ENCODE peak calls at places on chromosomes 2 and 18, in ten cellular contexts. One of them, this sample, is unnamed.

GRCh38 chr2:64423303-64423702 is 30.7 kb upstream of the LGALSL start:
- DNase-seq in transverse colon: no peak
- DNase-seq in ovary: no peak
- DNase-seq in Peyer's patch: no peak
- DNase-seq in A549: no peak
- DNase-seq in spleen: no peak
- DNase-seq in thyroid gland: peak; percentile 27
- DNase-seq in heart left ventricle: no peak
- DNase-seq in IMR-90: no peak
- DNase-seq in tibial nerve: no peak
- DNase-seq in this sample: no peak

GRCh38 chr2:96848264-96848663 is 4.4 kb upstream of the ANKRD23 start:
- DNase-seq in transverse colon: no peak
- DNase-seq in ovary: no peak
- DNase-seq in Peyer's patch: no peak
- DNase-seq in A549: no peak
- DNase-seq in spleen: no peak
- DNase-seq in thyroid gland: no peak
- DNase-seq in heart left ventricle: no peak
- DNase-seq in IMR-90: no peak
- DNase-seq in tibial nerve: no peak
- DNase-seq in this sample: no peak

GRCh38 chr2:53130441-53130943 is 637.1 kb upstream of the CHAC2 start:
- DNase-seq in transverse colon: no peak
- DNase-seq in ovary: no peak
- DNase-seq in Peyer's patch: no peak
- DNase-seq in A549: no peak
- DNase-seq in spleen: no peak
- DNase-seq in thyroid gland: no peak
- DNase-seq in heart left ventricle: no peak
- DNase-seq in IMR-90: peak; percentile 45
- DNase-seq in tibial nerve: no peak
- DNase-seq in this sample: no peak

GRCh38 chr18:77062518-77063003 is 70.0 kb downstream of the MBP start:
- DNase-seq in transverse colon: no peak
- DNase-seq in ovary: no peak
- DNase-seq in Peyer's patch: peak; percentile 79
- DNase-seq in A549: no peak
- DNase-seq in spleen: no peak
- DNase-seq in thyroid gland: peak; percentile 37
- DNase-seq in heart left ventricle: no peak
- DNase-seq in IMR-90: peak; percentile 48
- DNase-seq in tibial nerve: no peak
- DNase-seq in this sample: no peak

GRCh38 chr2:118791511-118791910 is 55.9 kb downstream of the EN1 start:
- DNase-seq in transverse colon: no peak
- DNase-seq in ovary: no peak
- DNase-seq in Peyer's patch: no peak
- DNase-seq in A549: no peak
- DNase-seq in spleen: no peak
- DNase-seq in thyroid gland: no peak
- DNase-seq in heart left ventricle: no peak
- DNase-seq in IMR-90: no peak
- DNase-seq in tibial nerve: no peak
- DNase-seq in this sample: no peak

GRCh38 chr2:239400000-239400831 is 604 bp downstream of the HDAC4 start:
- DNase-seq in transverse colon: peak; percentile 37
- DNase-seq in ovary: no peak
- DNase-seq in Peyer's patch: no peak
- DNase-seq in A549: peak; percentile 7
- DNase-seq in spleen: peak; percentile 89
- DNase-seq in thyroid gland: no peak
- DNase-seq in heart left ventricle: no peak
- DNase-seq in IMR-90: peak; percentile 36
- DNase-seq in tibial nerve: no peak
- DNase-seq in this sample: peak; percentile 26

GRCh38 chr18:22066083-22066485 is 103.3 kb upstream of the GATA6 start:
- DNase-seq in transverse colon: no peak
- DNase-seq in ovary: no peak
- DNase-seq in Peyer's patch: no peak
- DNase-seq in A549: no peak
- DNase-seq in spleen: peak; percentile 21
- DNase-seq in thyroid gland: no peak
- DNase-seq in heart left ventricle: no peak
- DNase-seq in IMR-90: no peak
- DNase-seq in tibial nerve: no peak
- DNase-seq in this sample: no peak

GRCh38 chr2:64214281-64215115 is 70.3 kb upstream of the PELI1 start:
- DNase-seq in transverse colon: peak; percentile 40
- DNase-seq in ovary: no peak
- DNase-seq in Peyer's patch: peak; percentile 40
- DNase-seq in A549: no peak
- DNase-seq in spleen: no peak
- DNase-seq in thyroid gland: no peak
- DNase-seq in heart left ventricle: peak; percentile 44
- DNase-seq in IMR-90: no peak
- DNase-seq in tibial nerve: no peak
- DNase-seq in this sample: peak; percentile 38

GRCh38 chr18:11008544-11008943 is 140.8 kb downstream of the PIEZO2 start:
- DNase-seq in transverse colon: no peak
- DNase-seq in ovary: no peak
- DNase-seq in Peyer's patch: no peak
- DNase-seq in A549: no peak
- DNase-seq in spleen: no peak
- DNase-seq in thyroid gland: no peak
- DNase-seq in heart left ventricle: no peak
- DNase-seq in IMR-90: no peak
- DNase-seq in tibial nerve: no peak
- DNase-seq in this sample: no peak

GRCh38 chr18:11002796-11003195 is 146.6 kb downstream of the PIEZO2 start:
- DNase-seq in transverse colon: no peak
- DNase-seq in ovary: no peak
- DNase-seq in Peyer's patch: no peak
- DNase-seq in A549: no peak
- DNase-seq in spleen: no peak
- DNase-seq in thyroid gland: no peak
- DNase-seq in heart left ventricle: no peak
- DNase-seq in IMR-90: no peak
- DNase-seq in tibial nerve: no peak
- DNase-seq in this sample: no peak

GRCh38 chr18:11004951-11005350 is 144.4 kb downstream of the PIEZO2 start:
- DNase-seq in transverse colon: no peak
- DNase-seq in ovary: no peak
- DNase-seq in Peyer's patch: no peak
- DNase-seq in A549: no peak
- DNase-seq in spleen: no peak
- DNase-seq in thyroid gland: no peak
- DNase-seq in heart left ventricle: no peak
- DNase-seq in IMR-90: no peak
- DNase-seq in tibial nerve: no peak
- DNase-seq in this sample: no peak

GRCh38 chr18:11004294-11004693 is 145.1 kb downstream of the PIEZO2 start:
- DNase-seq in transverse colon: no peak
- DNase-seq in ovary: no peak
- DNase-seq in Peyer's patch: no peak
- DNase-seq in A549: no peak
- DNase-seq in spleen: no peak
- DNase-seq in thyroid gland: no peak
- DNase-seq in heart left ventricle: no peak
- DNase-seq in IMR-90: peak; percentile 72
- DNase-seq in tibial nerve: no peak
- DNase-seq in this sample: no peak

DNA sequence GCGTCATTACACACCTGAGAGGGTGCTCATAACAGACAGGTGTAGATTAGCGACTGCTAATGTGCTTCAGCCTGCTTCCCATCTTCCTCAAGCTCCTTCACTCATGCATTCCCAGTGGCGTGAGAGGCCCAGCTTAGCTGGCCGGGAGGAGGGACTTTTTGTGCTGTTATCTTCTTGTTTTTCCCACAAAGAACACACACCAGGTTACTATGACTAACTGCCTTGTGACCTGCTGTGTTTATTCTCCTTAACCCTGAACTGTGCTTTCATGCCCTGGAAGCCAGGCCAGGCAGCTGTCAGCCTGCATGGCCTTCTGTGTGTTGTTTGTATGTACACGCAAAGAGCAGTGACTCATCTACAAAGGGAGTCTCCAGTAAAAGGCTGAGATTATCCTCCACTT is 143.8 kb downstream of the PIEZO2 start:
- DNase-seq in transverse colon: peak; percentile 16
- DNase-seq in ovary: peak; percentile 80
- DNase-seq in Peyer's patch: no peak
- DNase-seq in A549: peak; percentile 4
- DNase-seq in spleen: no peak
- DNase-seq in thyroid gland: no peak
- DNase-seq in heart left ventricle: no peak
- DNase-seq in IMR-90: peak; percentile 99
- DNase-seq in tibial nerve: no peak
- DNase-seq in this sample: no peak
- TF ChIP-seq POLR2A in transverse colon: no peak
- TF ChIP-seq POLR2A in ovary: no peak
- TF ChIP-seq POLR2A in Peyer's patch: no peak
- TF ChIP-seq POLR2A in A549: no peak
- TF ChIP-seq POLR2A in spleen: no peak
- TF ChIP-seq POLR2A in thyroid gland: no peak
- TF ChIP-seq POLR2A in heart left ventricle: no peak
- TF ChIP-seq POLR2A in IMR-90: no peak
- TF ChIP-seq POLR2A in tibial nerve: no peak
- TF ChIP-seq POLR2A in this sample: no peak

GRCh38 chr2:101829429-101829828 is 131.9 kb downstream of the MAP4K4 start:
- DNase-seq in transverse colon: no peak
- DNase-seq in ovary: no peak
- DNase-seq in Peyer's patch: no peak
- DNase-seq in A549: no peak
- DNase-seq in spleen: no peak
- DNase-seq in thyroid gland: no peak
- DNase-seq in heart left ventricle: no peak
- DNase-seq in IMR-90: no peak
- DNase-seq in tibial nerve: no peak
- DNase-seq in this sample: no peak

GRCh38 chr2:101830555-101830954 is 133.0 kb downstream of the MAP4K4 start:
- DNase-seq in transverse colon: no peak
- DNase-seq in ovary: no peak
- DNase-seq in Peyer's patch: no peak
- DNase-seq in A549: no peak
- DNase-seq in spleen: no peak
- DNase-seq in thyroid gland: no peak
- DNase-seq in heart left ventricle: no peak
- DNase-seq in IMR-90: peak; percentile 91
- DNase-seq in tibial nerve: no peak
- DNase-seq in this sample: no peak

GRCh38 chr2:101830146-101830545 is 132.6 kb downstream of the MAP4K4 start:
- DNase-seq in transverse colon: no peak
- DNase-seq in ovary: no peak
- DNase-seq in Peyer's patch: no peak
- DNase-seq in A549: no peak
- DNase-seq in spleen: no peak
- DNase-seq in thyroid gland: no peak
- DNase-seq in heart left ventricle: no peak
- DNase-seq in IMR-90: no peak
- DNase-seq in tibial nerve: no peak
- DNase-seq in this sample: no peak

GRCh38 chr2:101832114-101832513 is 134.6 kb downstream of the MAP4K4 start:
- DNase-seq in transverse colon: no peak
- DNase-seq in ovary: no peak
- DNase-seq in Peyer's patch: no peak
- DNase-seq in A549: no peak
- DNase-seq in spleen: no peak
- DNase-seq in thyroid gland: no peak
- DNase-seq in heart left ventricle: no peak
- DNase-seq in IMR-90: no peak
- DNase-seq in tibial nerve: no peak
- DNase-seq in this sample: no peak

DNA sequence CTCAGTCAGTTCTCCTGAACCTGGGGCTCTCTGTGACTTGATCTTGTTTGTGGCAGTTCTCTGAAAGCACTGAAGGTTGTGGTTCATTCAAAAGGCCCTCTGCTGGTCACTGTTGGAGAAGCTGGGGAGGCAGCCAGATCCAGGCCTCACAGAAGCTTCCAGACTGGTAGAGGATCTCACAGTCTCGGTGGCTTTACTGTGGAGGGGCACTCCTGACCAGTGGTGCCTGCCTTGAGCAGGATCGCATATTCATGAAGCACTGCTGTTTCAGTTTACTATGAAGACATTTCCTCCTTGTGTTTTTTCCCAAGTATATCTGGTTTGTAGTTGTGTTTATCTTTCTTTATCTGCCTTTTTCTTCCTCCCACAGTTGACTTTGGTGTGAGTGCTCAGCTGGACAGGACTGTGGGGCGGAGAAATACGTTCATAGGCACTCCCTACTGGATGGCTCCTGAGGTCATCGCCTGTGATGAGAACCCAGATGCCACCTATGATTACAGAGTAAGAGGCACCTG is 133.9 kb downstream of the MAP4K4 start:
- DNase-seq in transverse colon: peak; percentile 72
- DNase-seq in ovary: peak; percentile 81
- DNase-seq in Peyer's patch: peak; percentile 62
- DNase-seq in A549: peak; percentile 46
- DNase-seq in spleen: no peak
- DNase-seq in thyroid gland: peak; percentile 74
- DNase-seq in heart left ventricle: peak; percentile 79
- DNase-seq in IMR-90: peak; percentile 78
- DNase-seq in tibial nerve: peak; percentile 65
- DNase-seq in this sample: peak; percentile 75
- H3K4me1 ChIP-seq in transverse colon: peaks cover 8% of the 10 kb centered on the region
- H3K4me1 ChIP-seq in ovary: peaks cover 14% of the 10 kb centered on the region
- H3K4me1 ChIP-seq in Peyer's patch: no peaks in the 10 kb centered on the region
- H3K4me1 ChIP-seq in A549: peaks cover 44% of the 10 kb centered on the region
- H3K4me1 ChIP-seq in spleen: peaks cover 56% of the 10 kb centered on the region
- H3K4me1 ChIP-seq in thyroid gland: peaks cover 3% of the 10 kb centered on the region
- H3K4me1 ChIP-seq in heart left ventricle: peaks cover 9% of the 10 kb centered on the region
- H3K4me1 ChIP-seq in IMR-90: peaks cover 25% of the 10 kb centered on the region
- H3K4me1 ChIP-seq in tibial nerve: peaks cover 57% of the 10 kb centered on the region
- H3K4me1 ChIP-seq in this sample: peaks cover 5% of the 10 kb centered on the region

GRCh38 chr18:40866013-40866644 is 1088.9 kb upstream of the PIK3C3 start:
- DNase-seq in transverse colon: no peak
- DNase-seq in ovary: no peak
- DNase-seq in Peyer's patch: no peak
- DNase-seq in A549: no peak
- DNase-seq in spleen: no peak
- DNase-seq in thyroid gland: no peak
- DNase-seq in heart left ventricle: no peak
- DNase-seq in IMR-90: no peak
- DNase-seq in tibial nerve: no peak
- DNase-seq in this sample: no peak

GRCh38 chr18:40868110-40868858 is 1086.8 kb upstream of the PIK3C3 start:
- DNase-seq in transverse colon: no peak
- DNase-seq in ovary: no peak
- DNase-seq in Peyer's patch: no peak
- DNase-seq in A549: peak; percentile 6
- DNase-seq in spleen: no peak
- DNase-seq in thyroid gland: no peak
- DNase-seq in heart left ventricle: no peak
- DNase-seq in IMR-90: peak; percentile 96
- DNase-seq in tibial nerve: no peak
- DNase-seq in this sample: no peak

GRCh38 chr18:40867452-40867851 is 1087.6 kb upstream of the PIK3C3 start:
- DNase-seq in transverse colon: no peak
- DNase-seq in ovary: no peak
- DNase-seq in Peyer's patch: no peak
- DNase-seq in A549: no peak
- DNase-seq in spleen: no peak
- DNase-seq in thyroid gland: no peak
- DNase-seq in heart left ventricle: no peak
- DNase-seq in IMR-90: peak; percentile 90
- DNase-seq in tibial nerve: no peak
- DNase-seq in this sample: no peak

GRCh38 chr18:40863801-40864200 is 1091.2 kb upstream of the PIK3C3 start:
- DNase-seq in transverse colon: no peak
- DNase-seq in ovary: no peak
- DNase-seq in Peyer's patch: no peak
- DNase-seq in A549: no peak
- DNase-seq in spleen: no peak
- DNase-seq in thyroid gland: no peak
- DNase-seq in heart left ventricle: no peak
- DNase-seq in IMR-90: no peak
- DNase-seq in tibial nerve: no peak
- DNase-seq in this sample: no peak

DNA sequence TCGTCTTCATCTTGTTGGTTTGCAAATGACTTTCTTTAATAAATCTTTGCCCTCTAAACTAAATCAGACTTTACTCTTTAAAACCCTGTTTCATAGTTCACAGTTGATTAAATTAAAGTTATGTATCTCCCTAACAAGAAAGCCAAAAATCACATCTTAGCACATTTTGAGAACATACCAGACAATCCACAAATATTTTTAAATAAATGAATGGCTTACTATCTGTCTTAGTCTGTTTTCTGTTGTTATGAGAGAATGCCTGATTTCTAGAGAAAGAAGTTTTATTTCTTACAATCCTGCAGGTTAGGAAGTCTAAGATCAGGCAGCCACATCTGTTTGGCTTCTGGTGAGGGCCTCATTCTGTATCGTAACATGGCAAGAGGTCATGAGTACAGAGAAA is 1090.2 kb upstream of the PIK3C3 start:
- DNase-seq in transverse colon: no peak
- DNase-seq in ovary: no peak
- DNase-seq in Peyer's patch: no peak
- DNase-seq in A549: no peak
- DNase-seq in spleen: no peak
- DNase-seq in thyroid gland: no peak
- DNase-seq in heart left ventricle: no peak
- DNase-seq in IMR-90: no peak
- DNase-seq in tibial nerve: no peak
- DNase-seq in this sample: no peak
- H3K4me3 ChIP-seq in transverse colon: no peak overlapping the region
- H3K4me3 ChIP-seq in ovary: no peak overlapping the region
- H3K4me3 ChIP-seq in Peyer's patch: no peak overlapping the region
- H3K4me3 ChIP-seq in A549: no peak overlapping the region
- H3K4me3 ChIP-seq in spleen: no peak overlapping the region
- H3K4me3 ChIP-seq in thyroid gland: no peak overlapping the region
- H3K4me3 ChIP-seq in heart left ventricle: no peak overlapping the region
- H3K4me3 ChIP-seq in IMR-90: no peak overlapping the region
- H3K4me3 ChIP-seq in tibial nerve: no peak overlapping the region
- H3K4me3 ChIP-seq in this sample: no peak overlapping the region

DNA sequence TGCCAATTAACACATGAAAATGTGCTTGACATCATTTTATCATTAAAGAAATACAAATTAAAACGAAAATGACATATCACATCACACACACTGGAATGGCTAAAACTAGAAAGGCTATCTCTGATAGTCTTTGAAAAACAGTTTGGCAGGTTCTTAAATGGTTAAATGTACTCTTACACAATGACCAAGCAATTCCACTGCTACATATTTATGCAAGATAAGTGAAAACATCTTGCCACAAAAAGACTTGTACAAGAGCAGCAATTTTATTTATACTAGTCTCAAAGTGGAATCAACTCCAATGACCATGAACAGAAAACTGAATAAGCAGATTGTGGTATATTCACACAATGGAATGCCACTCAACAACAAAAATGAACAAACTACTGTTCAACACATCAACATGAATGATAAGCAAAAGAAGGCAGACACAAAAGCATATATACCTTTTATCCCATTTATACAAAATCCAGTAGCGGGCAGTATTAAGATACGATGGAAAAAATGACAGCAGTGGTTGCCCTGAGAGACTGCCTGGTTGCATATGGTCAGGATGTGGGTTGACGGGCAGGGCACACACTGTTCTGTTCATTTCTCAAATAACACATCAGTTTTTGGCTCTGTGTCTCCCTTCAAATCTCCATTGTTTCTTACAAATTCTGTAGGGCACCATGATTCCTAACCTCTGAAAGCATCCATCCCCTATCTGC is 25.3 kb downstream of the SP100 start:
- DNase-seq in transverse colon: peak; percentile 55
- DNase-seq in ovary: no peak
- DNase-seq in Peyer's patch: peak; percentile 85
- DNase-seq in A549: no peak
- DNase-seq in spleen: peak; percentile 83
- DNase-seq in thyroid gland: no peak
- DNase-seq in heart left ventricle: no peak
- DNase-seq in IMR-90: peak; percentile 73
- DNase-seq in tibial nerve: no peak
- DNase-seq in this sample: no peak
- TF ChIP-seq POLR2A in transverse colon: peak; percentile 8
- TF ChIP-seq POLR2A in ovary: no peak
- TF ChIP-seq POLR2A in Peyer's patch: no peak
- TF ChIP-seq POLR2A in A549: no peak
- TF ChIP-seq POLR2A in spleen: no peak
- TF ChIP-seq POLR2A in thyroid gland: no peak
- TF ChIP-seq POLR2A in heart left ventricle: no peak
- TF ChIP-seq POLR2A in IMR-90: no peak
- TF ChIP-seq POLR2A in tibial nerve: no peak
- TF ChIP-seq POLR2A in this sample: no peak